ENCODE peak calls at places on chromosomes 7 and 10, in five cellular contexts. C, G, J, B and A are unnamed samples. For H3K4me1 and H3K9me3, the result is how much of the 10 kb centered on the place peaks cover.

GRCh38 chr7:50330701-50331100 is 26.2 kb downstream of the IKZF1 start:
- DNase-seq in C (no peak), G (no peak), J (no peak), B (no peak), A (no peak)

GRCh38 chr10:89369142-89370105 is 8.4 kb upstream of the IFIT1B start:
- DNase-seq in C (no peak), G (peak), J (no peak), B (no peak), A (no peak)

GRCh38 chr10:119120413-119120867 is 16.5 kb downstream of the DENND10 start:
- DNase-seq in C (no peak), G (no peak), J (no peak), B (peak), A (no peak)

GRCh38 chr7:95710711-95711110 is 61.6 kb upstream of the DYNC1I1 start:
- DNase-seq in C (no peak), G (no peak), J (no peak), B (no peak), A (no peak)

GRCh38 chr7:100673942-100674431 is 447 bp downstream of the GNB2 start:
- DNase-seq in C (peak), G (peak), J (peak), B (peak), A (peak)

GRCh38 chr10:59393349-59393748 is 31.0 kb upstream of the FAM13C start:
- DNase-seq in C (no peak), G (no peak), J (no peak), B (no peak), A (no peak)

GRCh38 chr7:48033922-48034321 is 1.4 kb upstream of the C7orf57 start:
- DNase-seq in C (no peak), G (no peak), J (no peak), B (no peak), A (no peak)

GRCh38 chr7:123635551-123636359 is 19.9 kb upstream of the LMOD2 start:
- DNase-seq in C (no peak), G (no peak), J (no peak), B (no peak), A (no peak)

GRCh38 chr7:3302681-3303320 is 1.7 kb downstream of the SDK1 start:
- DNase-seq in C (no peak), G (no peak), J (no peak), B (no peak), A (no peak)

GRCh38 chr7:64206903-64207302 is at the start of gene ZNF735:
- DNase-seq in C (no peak), G (no peak), J (no peak), B (no peak), A (no peak)

GRCh38 chr10:33365871-33366411 is 31.5 kb upstream of the NRP1 start:
- DNase-seq in C (no peak), G (no peak), J (no peak), B (no peak), A (no peak)

GRCh38 chr10:92880233-92880861 is 32.0 kb downstream of the EXOC6 start:
- DNase-seq in C (no peak), G (no peak), J (no peak), B (no peak), A (no peak)

GRCh38 chr10:126598009-126598408 is 72.5 kb downstream of the C10orf90 start:
- DNase-seq in C (no peak), G (no peak), J (no peak), B (peak), A (peak)

GRCh38 chr10:128060341-128060851 is 65.8 kb downstream of the MKI67 start:
- DNase-seq in C (no peak), G (no peak), J (peak), B (no peak), A (no peak)

GRCh38 chr7:156545989-156546388 is 94.6 kb upstream of the RNF32 start:
- DNase-seq in C (no peak), G (no peak), J (no peak), B (no peak), A (no peak)

GRCh38 chr10:99551158-99551557 is 18.4 kb downstream of the NKX2-3 start:
- DNase-seq in C (no peak), G (no peak), J (no peak), B (no peak), A (no peak)

GRCh38 chr7:55241958-55242357 is 123.2 kb upstream of the LANCL2 start:
- DNase-seq in C (no peak), G (no peak), J (no peak), B (no peak), A (no peak)

GRCh38 chr10:128040096-128040495 is 86.1 kb downstream of the MKI67 start:
- DNase-seq in C (no peak), G (no peak), J (no peak), B (no peak), A (no peak)

GRCh38 chr10:103557455-103557854 is 64.0 kb downstream of the NEURL1 start:
- DNase-seq in C (no peak), G (no peak), J (no peak), B (no peak), A (no peak)

GRCh38 chr10:5952731-5953385 is 24.5 kb downstream of the IL15RA start:
- DNase-seq in C (peak), G (no peak), J (no peak), B (no peak), A (no peak)

GRCh38 chr10:74391786-74392185 is 240.8 kb downstream of the ADK start:
- DNase-seq in C (no peak), G (no peak), J (no peak), B (no peak), A (no peak)

GRCh38 chr10:6269953-6270867 is 67.5 kb downstream of the PFKFB3 start:
- DNase-seq in C (no peak), G (no peak), J (no peak), B (no peak), A (no peak)

GRCh38 chr10:129854181-129854580 is 109.9 kb downstream of the EBF3 start:
- DNase-seq in C (no peak), G (no peak), J (no peak), B (no peak), A (no peak)

GRCh38 chr7:74043523-74043951 is 15.6 kb downstream of the ELN start:
- DNase-seq in C (no peak), G (peak), J (no peak), B (no peak), A (no peak)

GRCh38 chr10:75498866-75499265 is 67.4 kb downstream of the LRMDA start:
- DNase-seq in C (no peak), G (no peak), J (no peak), B (no peak), A (no peak)

GRCh38 chr10:50566150-50566549 is 57.6 kb downstream of the SGMS1 start:
- DNase-seq in C (no peak), G (no peak), J (no peak), B (no peak), A (no peak)

GRCh38 chr7:138964838-138965436 is 16.3 kb downstream of the KIAA1549 start:
- DNase-seq in C (no peak), G (no peak), J (no peak), B (no peak), A (no peak)

GRCh38 chr7:130154501-130155317 is 50.5 kb downstream of the TMEM209 start:
- DNase-seq in C (no peak), G (no peak), J (no peak), B (peak), A (no peak)
- H3K4me1 ChIP-seq in C (under half), G (under half), J (under half), B (under half), A (under half)

GRCh38 chr7:112789453-112789823 is 755 bp downstream of the TMEM168 start:
- DNase-seq in C (no peak), G (no peak), J (no peak), B (no peak), A (no peak)

GRCh38 chr7:112791465-112792168 is 1.4 kb upstream of the TMEM168 start:
- DNase-seq in C (no peak), G (no peak), J (no peak), B (no peak), A (no peak)

GRCh38 chr7:112788778-112789343 is 1.3 kb downstream of the TMEM168 start:
- DNase-seq in C (no peak), G (no peak), J (no peak), B (no peak), A (no peak)

GRCh38 chr7:112789824-112790650 is at the start of gene TMEM168:
- DNase-seq in C (peak), G (peak), J (peak), B (peak), A (peak)

GRCh38 chr7:112790651-112790973 is 419 bp upstream of the TMEM168 start:
- DNase-seq in C (no peak), G (no peak), J (no peak), B (no peak), A (no peak)
- TF ChIP-seq POLR2A in C (no peak), G (no peak), J (no peak), B (no peak), A (no peak)

DNA sequence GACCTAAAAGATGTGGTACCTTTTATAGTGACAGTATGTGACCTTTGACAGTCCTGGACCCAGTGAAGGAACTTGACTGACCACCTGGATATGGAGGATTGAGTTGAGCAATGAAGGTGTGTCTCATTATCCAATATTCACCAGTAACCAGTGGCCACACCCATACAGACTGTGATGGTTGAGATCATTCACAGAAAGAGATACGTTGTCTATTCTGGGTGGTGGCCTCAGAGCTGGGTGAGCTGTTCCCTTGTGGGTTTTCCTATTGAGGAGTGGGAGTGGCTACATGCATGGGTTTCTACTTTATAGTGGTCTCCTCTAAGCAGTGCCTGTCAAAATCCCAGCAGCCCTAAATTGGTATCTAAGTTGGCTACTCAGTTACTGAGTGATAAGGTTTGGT is 507.4 kb downstream of the SORCS3 start:
- DNase-seq in C (no peak), G (no peak), J (no peak), B (no peak), A (no peak)
- H3K9me3 ChIP-seq in C (under half), G (under half), J (under half), B (under half), A (under half)

GRCh38 chr7:22350466-22351328 is 6.3 kb downstream of the RAPGEF5 start:
- DNase-seq in C (no peak), G (no peak), J (no peak), B (no peak), A (peak)
- H3K4me1 ChIP-seq in C (under half), G (under half), J (under half), B (half or more), A (under half)